ENCODE peak calls at places on chromosome 3, in seven cellular contexts. N is stomach, I is sigmoid colon, T is GM12878, H is transverse colon, F is ovary, C is A549. L is an unnamed sample.

GRCh38 chr3:46209751-46210470 is 1.8 kb upstream of the CCR1 start:
- DNase-seq in C (no peak), H (no peak), N (no peak), I (no peak), F (no peak), T (no peak), L (no peak)

GRCh38 chr3:9501226-9501625 is 52.4 kb downstream of the LHFPL4 start:
- DNase-seq in H (no peak), I (no peak), T (no peak), N (no peak), F (no peak), C (no peak), L (no peak)

GRCh38 chr3:138945646-138946553 is 1.0 kb downstream of the FOXL2 start:
- DNase-seq in I (no peak), H (peak), C (peak), T (no peak), F (peak), N (peak), L (peak)

GRCh38 chr3:124467980-124468902 is 262.0 kb upstream of the UMPS start:
- DNase-seq in I (no peak), H (peak), F (peak), C (peak), T (no peak), N (peak), L (peak)

GRCh38 chr3:138846350-138846756 is 11.6 kb upstream of the PIK3CB start:
- DNase-seq in H (no peak), F (no peak), T (no peak), C (no peak), I (no peak), N (no peak), L (no peak)

GRCh38 chr3:167166594-167167253 is 213.4 kb downstream of the ZBBX start:
- DNase-seq in I (no peak), T (no peak), H (no peak), C (no peak), F (no peak), N (no peak), L (no peak)

GRCh38 chr3:174308761-174309160 is 550.4 kb upstream of the NAALADL2 start:
- DNase-seq in F (no peak), N (no peak), I (no peak), T (no peak), C (no peak), H (no peak), L (no peak)

GRCh38 chr3:136567599-136568188 is 184.5 kb downstream of the STAG1 start:
- DNase-seq in T (no peak), C (no peak), H (no peak), I (no peak), N (no peak), F (no peak), L (no peak)

GRCh38 chr3:183485585-183485984 is 57.2 kb upstream of the MCF2L2 start:
- DNase-seq in T (no peak), N (no peak), F (no peak), I (no peak), C (no peak), H (no peak), L (no peak)

GRCh38 chr3:157231071-157231470 is 71.1 kb upstream of the CCNL1 start:
- DNase-seq in I (no peak), N (no peak), T (no peak), F (no peak), C (no peak), H (no peak), L (no peak)

DNA sequence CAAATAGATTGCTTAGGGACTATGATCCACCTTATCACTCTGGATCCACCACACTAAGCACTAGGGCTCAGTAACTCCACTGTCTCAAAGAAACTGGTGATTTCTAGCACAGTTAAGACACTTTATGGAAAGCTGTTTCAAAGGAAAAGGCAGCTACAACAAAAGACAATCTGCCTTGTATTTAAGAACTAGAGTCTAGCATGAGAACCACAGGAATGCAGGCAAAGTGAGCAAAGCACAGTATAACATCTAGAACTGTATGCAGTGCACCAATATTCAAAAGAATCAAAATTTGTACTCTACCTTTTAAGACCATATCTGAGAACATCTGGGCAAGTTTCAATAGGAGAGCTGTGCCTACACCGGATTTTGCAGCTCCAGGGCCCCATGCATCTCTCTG is 17.9 kb downstream of the TFRC start:
- DNase-seq in T (no peak), H (no peak), N (no peak), I (no peak), C (no peak), F (no peak), L (no peak)
- TF ChIP-seq POLR2A in T (no peak), H (no peak), N (no peak), I (no peak), C (no peak), F (no peak), L (no peak)

GRCh38 chr3:171169866-171170265 is 143.3 kb upstream of the SLC2A2 start:
- DNase-seq in H (no peak), C (no peak), N (no peak), I (no peak), F (no peak), T (no peak), L (no peak)

GRCh38 chr3:171169443-171169842 is 142.9 kb upstream of the SLC2A2 start:
- DNase-seq in N (no peak), C (no peak), H (no peak), T (no peak), I (no peak), F (no peak), L (no peak)

GRCh38 chr3:171168551-171168950 is 142.0 kb upstream of the SLC2A2 start:
- DNase-seq in N (no peak), H (no peak), C (no peak), F (no peak), T (no peak), I (no peak), L (no peak)

GRCh38 chr3:171165986-171166385 is 139.5 kb upstream of the SLC2A2 start:
- DNase-seq in I (no peak), H (no peak), F (no peak), N (no peak), T (no peak), C (no peak), L (no peak)

DNA sequence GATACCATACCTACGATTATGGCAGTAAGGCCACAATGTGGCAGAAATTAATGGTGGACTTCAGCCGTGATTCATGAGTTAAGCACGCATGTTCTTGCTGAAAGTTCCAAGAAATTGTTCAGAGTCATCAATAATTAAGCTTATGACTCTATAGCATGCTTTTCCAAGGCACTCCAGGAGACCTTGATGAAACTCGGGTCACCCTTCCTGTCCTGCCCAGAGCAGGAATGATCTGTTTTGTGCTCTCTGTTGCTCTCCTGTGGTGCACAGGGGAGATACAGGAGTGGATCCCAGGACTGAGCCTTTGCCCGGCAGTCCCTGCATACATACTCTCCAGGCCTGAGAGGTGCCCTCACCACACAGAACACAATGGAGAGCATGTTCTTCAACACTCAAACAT is 141.6 kb upstream of the SLC2A2 start:
- DNase-seq in F (no peak), N (no peak), H (no peak), T (no peak), C (peak), I (no peak), L (no peak)
- TF ChIP-seq CTCF in F (no peak), N (no peak), H (no peak), T (no peak), C (peak), I (no peak), L (no peak)

GRCh38 chr3:129439817-129440647 is at the start of the genes IFT122 and MBD4:
- DNase-seq in N (peak), I (peak), C (peak), H (peak), T (peak), F (peak), L (peak)
- TF ChIP-seq EP300 in N (no peak), I (no peak), C (no peak), H (peak), T (no peak), F (no peak), L (no peak)

GRCh38 chr3:158809642-158810041 is 7.8 kb downstream of the MFSD1 start:
- DNase-seq in F (no peak), N (no peak), C (no peak), I (no peak), H (no peak), T (no peak), L (peak)

GRCh38 chr3:158808697-158809096 is 6.8 kb downstream of the MFSD1 start:
- DNase-seq in N (no peak), T (no peak), H (no peak), I (no peak), F (no peak), C (no peak), L (no peak)

GRCh38 chr3:158810823-158811425 is 9.1 kb downstream of the MFSD1 start:
- DNase-seq in I (no peak), H (no peak), T (no peak), F (no peak), C (no peak), N (no peak), L (no peak)
- TF ChIP-seq POLR2A in I (no peak), H (no peak), T (no peak), F (no peak), C (no peak), N (no peak), L (no peak)

GRCh38 chr3:126737527-126737926 is 33.5 kb downstream of the CHCHD6 start:
- DNase-seq in F (no peak), N (no peak), H (no peak), T (no peak), I (no peak), C (no peak), L (no peak)
- TF ChIP-seq CTCF in F (no peak), N (no peak), H (no peak), T (no peak), I (no peak), C (no peak), L (no peak)

GRCh38 chr3:98778383-98778782 is 15.2 kb downstream of the ST3GAL6 start:
- DNase-seq in C (no peak), T (no peak), H (no peak), I (no peak), N (no peak), F (no peak), L (no peak)

GRCh38 chr3:98779936-98780335 is 16.8 kb downstream of the ST3GAL6 start:
- DNase-seq in H (no peak), N (no peak), C (no peak), T (no peak), I (no peak), F (no peak), L (no peak)

GRCh38 chr3:98780343-98780742 is 17.2 kb downstream of the ST3GAL6 start:
- DNase-seq in C (no peak), T (no peak), F (no peak), I (no peak), H (no peak), N (no peak), L (no peak)

GRCh38 chr3:98777801-98778220 is 14.7 kb downstream of the ST3GAL6 start:
- DNase-seq in H (no peak), N (no peak), I (no peak), C (no peak), F (no peak), T (no peak), L (no peak)

GRCh38 chr3:98778852-98779379 is 15.8 kb downstream of the ST3GAL6 start:
- DNase-seq in C (no peak), I (no peak), N (no peak), H (no peak), T (no peak), F (no peak), L (no peak)
- TF ChIP-seq EP300 in C (no peak), I (no peak), N (no peak), H (no peak), T (no peak), F (no peak), L (peak)

GRCh38 chr3:99545941-99546580 is 92.3 kb upstream of the COL8A1 start:
- DNase-seq in T (no peak), F (no peak), H (no peak), C (no peak), I (no peak), N (no peak), L (no peak)
- TF ChIP-seq POLR2A in T (no peak), F (no peak), H (no peak), C (no peak), I (no peak), N (no peak), L (no peak)

GRCh38 chr3:189513281-189514151 is 117.7 kb upstream of the TP63 start:
- DNase-seq in C (no peak), N (no peak), I (no peak), H (peak), T (no peak), F (no peak), L (peak)

GRCh38 chr3:189515916-189516531 is 115.2 kb upstream of the TP63 start:
- DNase-seq in C (no peak), F (no peak), H (no peak), I (no peak), N (no peak), T (no peak), L (no peak)

GRCh38 chr3:189519458-189519857 is 111.7 kb upstream of the TP63 start:
- DNase-seq in T (no peak), C (no peak), F (no peak), I (no peak), N (no peak), H (no peak), L (no peak)

GRCh38 chr3:189512824-189513223 is 118.4 kb upstream of the TP63 start:
- DNase-seq in H (no peak), T (no peak), N (no peak), C (no peak), F (no peak), I (no peak), L (no peak)

GRCh38 chr3:189517981-189518380 is 113.2 kb upstream of the TP63 start:
- DNase-seq in T (no peak), F (no peak), H (no peak), N (no peak), C (no peak), I (no peak), L (no peak)
- TF ChIP-seq CTCF in T (no peak), F (no peak), H (no peak), N (no peak), C (no peak), I (no peak), L (no peak)

L was measured in upper lobe of left lung.